ENCODE peak calls at places on chromosomes 11 and 22, in six cellular contexts. X, U, P, W, N and M are unnamed samples.

GRCh38 chr11:62456630-62457029 is 37.8 kb downstream of the SCGB1A1 start:
- DNase-seq in U (no peak), P (no peak), W (no peak), N (no peak), X (no peak), M (no peak)

GRCh38 chr11:65558002-65558784 is at the start of gene LTBP3:
- DNase-seq in U (peak; percentile 90), N (peak; percentile 80), W (peak; percentile 99), P (peak; percentile 37), X (peak; percentile 48), M (peak; percentile 38)

GRCh38 chr11:118842369-118842768 is 41.3 kb upstream of the CXCR5 start:
- DNase-seq in N (no peak), W (no peak), U (no peak), X (no peak), P (no peak), M (no peak)

GRCh38 chr11:77259681-77260080 is 41.8 kb downstream of the GDPD4 start:
- DNase-seq in W (no peak), P (no peak), X (no peak), N (no peak), U (no peak), M (no peak)

GRCh38 chr11:102430158-102430836 is 22.3 kb downstream of the TMEM123 start:
- DNase-seq in N (no peak), X (no peak), U (no peak), W (no peak), P (no peak), M (no peak)

GRCh38 chr22:36641902-36642640 is 61.5 kb downstream of the CACNG2 start:
- DNase-seq in N (no peak), X (no peak), P (peak; percentile 36), W (no peak), U (no peak), M (no peak)

GRCh38 chr22:26860233-26860765 is 202.9 kb downstream of the MIAT start:
- DNase-seq in U (no peak), X (no peak), P (no peak), N (no peak), W (no peak), M (no peak)

GRCh38 chr11:104462346-104462745 is 298.4 kb upstream of the PDGFD start:
- DNase-seq in P (no peak), N (no peak), U (no peak), X (no peak), W (no peak), M (no peak)

GRCh38 chr11:119352857-119353260 is 6.4 kb upstream of the MFRP start:
- DNase-seq in U (peak; percentile 62), W (no peak), P (peak; percentile 92), N (no peak), X (no peak), M (no peak)

GRCh38 chr22:44441401-44442185 is 56.4 kb downstream of the RTL6 start:
- DNase-seq in X (no peak), U (no peak), W (no peak), P (no peak), N (no peak), M (no peak)

GRCh38 chr11:15873501-15873900 is 482.8 kb downstream of the SOX6 start:
- DNase-seq in U (no peak), P (no peak), X (no peak), W (no peak), N (no peak), M (no peak)

GRCh38 chr11:17397311-17398002 is 9.0 kb upstream of the KCNJ11 start:
- DNase-seq in U (no peak), P (no peak), N (no peak), W (no peak), X (no peak), M (no peak)

GRCh38 chr11:57646756-57647303 is 2.9 kb downstream of the YPEL4 start:
- DNase-seq in X (no peak), U (no peak), W (no peak), P (no peak), N (no peak), M (no peak)

GRCh38 chr11:63551889-63552266 is 11.3 kb downstream of the PLAAT2 start:
- DNase-seq in P (no peak), X (peak; percentile 53), W (no peak), N (no peak), U (no peak), M (no peak)

GRCh38 chr11:83521647-83522596 is 235.8 kb upstream of the CCDC90B start:
- DNase-seq in U (peak; percentile 2), W (no peak), N (no peak), X (no peak), P (no peak), M (no peak)

GRCh38 chr11:131980878-131981668 is 610.7 kb downstream of the NTM start:
- DNase-seq in X (no peak), P (no peak), N (no peak), U (no peak), W (no peak), M (no peak)

GRCh38 chr22:37549704-37550059 is 10.6 kb upstream of the CDC42EP1 start:
- DNase-seq in P (peak; percentile 89), N (no peak), W (no peak), U (no peak), X (no peak), M (no peak)

GRCh38 chr11:67165595-67165994 is 46.5 kb downstream of the KDM2A start:
- DNase-seq in W (no peak), P (no peak), X (no peak), U (no peak), N (no peak), M (no peak)

GRCh38 chr11:75142714-75143419 is 8.0 kb upstream of the SLCO2B1 start:
- DNase-seq in P (no peak), X (peak; percentile 79), N (peak; percentile 54), W (peak; percentile 20), U (peak; percentile 91), M (peak; percentile 59)

GRCh38 chr11:116796548-116796947 is 4.9 kb upstream of the APOA5 start:
- DNase-seq in U (no peak), P (no peak), N (no peak), X (no peak), W (no peak), M (no peak)

GRCh38 chr11:118689852-118690552 is 10.6 kb upstream of the TREH start:
- DNase-seq in U (peak; percentile 93), P (peak; percentile 85), X (peak; percentile 87), N (peak; percentile 88), W (peak; percentile 88), M (peak; percentile 75)

GRCh38 chr22:30167327-30167726 is 79.2 kb downstream of the LIF start:
- DNase-seq in W (no peak), U (no peak), X (no peak), N (no peak), P (no peak), M (no peak)

GRCh38 chr11:94325681-94326080 is 21.3 kb downstream of the IZUMO1R start:
- DNase-seq in X (peak; percentile 39), U (peak; percentile 64), W (no peak), P (no peak), N (no peak), M (peak; percentile 6)

GRCh38 chr11:126930100-126930841 is 70.3 kb downstream of the KIRREL3 start:
- DNase-seq in N (no peak), W (no peak), U (no peak), P (no peak), X (no peak), M (no peak)

GRCh38 chr11:122199661-122200060 is 83.6 kb upstream of the BLID start:
- DNase-seq in P (no peak), N (no peak), W (no peak), X (no peak), U (no peak), M (no peak)

GRCh38 chr22:27115410-27115809 is 458.0 kb downstream of the MIAT start:
- DNase-seq in N (no peak), U (no peak), P (no peak), X (no peak), W (no peak), M (no peak)

GRCh38 chr11:1757861-1758610 is 5.7 kb downstream of the CTSD start:
- DNase-seq in X (peak; percentile 61), W (no peak), N (no peak), P (no peak), U (no peak), M (peak; percentile 37)

GRCh38 chr11:75325713-75326438 is 25.6 kb downstream of the ARRB1 start:
- DNase-seq in P (no peak), X (peak; percentile 76), N (peak; percentile 43), U (no peak), W (no peak), M (no peak)

GRCh38 chr11:77512092-77512491 is 38.2 kb upstream of the PAK1 start:
- DNase-seq in N (no peak), W (no peak), P (no peak), U (no peak), X (no peak), M (no peak)

GRCh38 chr11:70400643-70401042 is 2.3 kb downstream of the CTTN start:
- DNase-seq in P (no peak), X (no peak), W (no peak), U (no peak), N (no peak), M (no peak)

GRCh38 chr11:2140411-2141400 is 1.5 kb upstream of the IGF2 start:
- DNase-seq in P (no peak), X (no peak), U (no peak), N (no peak), W (no peak), M (no peak)